ENCODE peak calls at places on chromosomes 1 and 21, in eight cellular contexts. X is fibroblast of pulmonary artery; B is A549; G is DMS79; O is lower lobe of right lung; V is amniotic stem cell; W is hippocampal formation; C is stimulated activated CD8-positive, alpha-beta memory T cell treated with anti-CD3 and anti-CD28 coated beads, Interleukin-15, amount 100 ng/mL, for 1 hour. H is an unnamed sample.
A peak's percentile ranks its signal among the peaks of the same experiment; 100 is the strongest.

GRCh38 chr1:182586380-182586779 is 2.7 kb downstream of the RNASEL start:
- DNase-seq in W (no peak), X (no peak), V (no peak), B (no peak), C (no peak), O (no peak), G (no peak), H (no peak)

GRCh38 chr21:43277481-43278351 is 108.9 kb downstream of the CRYAA start:
- DNase-seq in X (no peak), V (no peak), C (no peak), O (peak; percentile 79), B (no peak), G (no peak), W (no peak), H (peak; percentile 73)

GRCh38 chr1:231969078-231969477 is 342.5 kb downstream of the DISC1 start:
- DNase-seq in C (no peak), X (no peak), V (no peak), W (no peak), G (peak; percentile 84), O (no peak), B (no peak), H (no peak)

GRCh38 chr1:34591751-34592629 is 162.9 kb upstream of the GJB5 start:
- DNase-seq in O (no peak), V (no peak), B (no peak), C (no peak), X (no peak), W (no peak), G (no peak), H (peak; percentile 27)

GRCh38 chr1:25996966-25997758 is 701 bp downstream of the PAFAH2 start:
- DNase-seq in G (peak; percentile 26), W (peak; percentile 33), X (peak; percentile 90), B (no peak), V (no peak), C (no peak), O (no peak), H (no peak)

GRCh38 chr1:94871031-94871430 is 50.9 kb downstream of the SLC44A3 start:
- DNase-seq in X (no peak), O (no peak), G (no peak), W (no peak), V (no peak), C (no peak), B (no peak), H (no peak)

GRCh38 chr1:25875154-25875855 is at the start of gene PAQR7:
- DNase-seq in G (peak; percentile 55), X (peak; percentile 67), C (peak; percentile 13), B (peak; percentile 15), V (peak; percentile 26), O (peak; percentile 84), W (peak; percentile 51), H (peak; percentile 66)

GRCh38 chr1:78102082-78102481 is 56.3 kb downstream of the GIPC2 start:
- DNase-seq in W (no peak), C (no peak), O (no peak), V (peak; percentile 46), X (peak; percentile 72), B (no peak), G (no peak), H (no peak)

GRCh38 chr1:155124503-155125463 is 2.9 kb upstream of the EFNA1 start:
- DNase-seq in B (no peak), W (no peak), O (peak; percentile 53), G (no peak), V (no peak), X (peak; percentile 66), C (no peak), H (no peak)

GRCh38 chr1:188237573-188238353 is 1409.0 kb downstream of the PLA2G4A start:
- DNase-seq in C (no peak), B (peak; percentile 8), V (peak; percentile 30), X (peak; percentile 54), W (no peak), G (no peak), O (no peak), H (no peak)

GRCh38 chr1:216178266-216178665 is 245.0 kb downstream of the USH2A start:
- DNase-seq in V (peak; percentile 19), C (no peak), B (no peak), O (no peak), W (no peak), G (no peak), X (no peak), H (no peak)

GRCh38 chr1:72280131-72280530 is 2.2 kb downstream of the NEGR1 start:
- DNase-seq in X (no peak), B (no peak), V (no peak), W (no peak), G (no peak), O (no peak), C (no peak), H (no peak)